ENCODE peak calls at places on chromosomes 1 and 21, in eight cellular contexts. I is HTR-8/SVneo; E is choroid plexus epithelial cell; P is skeletal muscle cell; M is lung; T is stimulated activated naive CD4-positive, alpha-beta T cell; R is posterior vena cava; N is ELR. D is an unnamed sample.

GRCh38 chr1:222928212-222928611 is 113.4 kb downstream of the DISP1 start:
- DNase-seq in I (no peak), E (peak), P (no peak), M (peak), T (no peak), R (no peak), N (peak), D (no peak)

GRCh38 chr1:109914587-109915240 is 4.1 kb downstream of the CSF1 start:
- DNase-seq in I (no peak), E (peak), P (no peak), M (no peak), T (no peak), R (peak), N (no peak), D (no peak)

GRCh38 chr1:117198097-117198496 is 12.6 kb downstream of the VTCN1 start:
- DNase-seq in I (no peak), E (no peak), P (no peak), M (no peak), T (no peak), R (no peak), N (no peak), D (no peak)

GRCh38 chr21:27425574-27425973 is 458.7 kb upstream of the ADAMTS5 start:
- DNase-seq in I (peak), E (peak), P (peak), M (no peak), T (no peak), R (no peak), N (peak), D (peak)

GRCh38 chr1:195530961-195531360 is 1077.3 kb downstream of the KCNT2 start:
- DNase-seq in I (no peak), E (peak), P (peak), M (no peak), T (no peak), R (no peak), N (no peak), D (no peak)

GRCh38 chr21:42363331-42363730 is 3.0 kb downstream of the TFF1 start:
- DNase-seq in I (no peak), E (no peak), P (no peak), M (no peak), T (no peak), R (no peak), N (no peak), D (no peak)

GRCh38 chr1:101188311-101188710 is 48.5 kb upstream of the S1PR1 start:
- DNase-seq in I (no peak), E (peak), P (no peak), M (no peak), T (no peak), R (no peak), N (peak), D (peak)

GRCh38 chr1:87642581-87643129 is 314.0 kb downstream of the LMO4 start:
- DNase-seq in I (no peak), E (peak), P (no peak), M (no peak), T (no peak), R (no peak), N (no peak), D (no peak)

GRCh38 chr1:115179397-115179835 is 90.1 kb upstream of the TSPAN2 start:
- DNase-seq in I (peak), E (peak), P (peak), M (no peak), T (no peak), R (no peak), N (peak), D (peak)